ENCODE peak calls at places on chromosomes 6 and 20, in seven cellular contexts. V is mesendoderm, O is IMR-90, A is neuronal stem cell, U is mesenchymal stem cell, P is trophoblast cell, D is H1. H is an unnamed sample.

GRCh38 chr20:6157345-6157744 is 34.5 kb upstream of the FERMT1 start:
- DNase-seq in V (no peak), O (peak; percentile 3), A (no peak), U (no peak), P (no peak), D (no peak), H (no peak)

GRCh38 chr20:49278817-49279676 is 1.2 kb upstream of the ZNFX1 start:
- DNase-seq in V (peak; percentile 17), O (no peak), A (no peak), U (peak; percentile 33), P (no peak), D (no peak), H (no peak)

GRCh38 chr6:167573461-167574215 is 248.8 kb downstream of the TTLL2 start:
- DNase-seq in V (no peak), O (no peak), A (no peak), U (no peak), P (no peak), D (no peak), H (no peak)

GRCh38 chr20:36950432-36951197 is 893 bp downstream of the SAMHD1 start:
- DNase-seq in V (peak; percentile 45), O (peak; percentile 22), A (peak; percentile 15), U (peak; percentile 65), P (no peak), D (no peak), H (peak; percentile 41)

GRCh38 chr6:142842423-142843261 is 102.3 kb downstream of the HIVEP2 start:
- DNase-seq in V (no peak), O (peak; percentile 57), A (no peak), U (peak; percentile 94), P (no peak), D (no peak), H (no peak)

GRCh38 chr20:58618694-58619540 is 32.2 kb upstream of the STX16 start:
- DNase-seq in V (peak; percentile 57), O (peak; percentile 82), A (no peak), U (no peak), P (no peak), D (no peak), H (peak; percentile 72)

GRCh38 chr6:82712826-82713225 is 349.2 kb downstream of the TPBG start:
- DNase-seq in V (peak; percentile 26), O (no peak), A (no peak), U (no peak), P (no peak), D (no peak), H (no peak)

GRCh38 chr6:37860226-37860839 is 40.8 kb downstream of the ZFAND3 start:
- DNase-seq in V (peak; percentile 55), O (peak; percentile 65), A (no peak), U (peak; percentile 64), P (peak; percentile 58), D (no peak), H (no peak)

GRCh38 chr6:159169557-159170332 is 545 bp downstream of the FNDC1 start:
- DNase-seq in V (peak; percentile 90), O (peak; percentile 14), A (peak; percentile 40), U (peak; percentile 30), P (no peak), D (no peak), H (peak; percentile 77)

GRCh38 chr6:13358486-13358885 is 30.1 kb upstream of the TBC1D7 start:
- DNase-seq in V (no peak), O (no peak), A (no peak), U (no peak), P (no peak), D (no peak), H (no peak)

GRCh38 chr20:25061821-25062530 is 4.0 kb upstream of the ACSS1 start:
- DNase-seq in V (no peak), O (no peak), A (no peak), U (no peak), P (no peak), D (no peak), H (no peak)

GRCh38 chr6:54013966-54014365 is 97.3 kb upstream of the MLIP start:
- DNase-seq in V (no peak), O (no peak), A (no peak), U (no peak), P (no peak), D (no peak), H (no peak)

GRCh38 chr6:117706504-117706903 is 31.2 kb downstream of the NUS1 start:
- DNase-seq in V (no peak), O (no peak), A (no peak), U (no peak), P (no peak), D (no peak), H (no peak)

GRCh38 chr6:87661016-87661415 is 41.0 kb downstream of the AKIRIN2 start:
- DNase-seq in V (no peak), O (peak; percentile 55), A (no peak), U (peak; percentile 40), P (no peak), D (no peak), H (no peak)

GRCh38 chr20:57714409-57715267 is 4.8 kb upstream of the PMEPA1 start:
- DNase-seq in V (no peak), O (peak; percentile 69), A (no peak), U (peak; percentile 52), P (no peak), D (no peak), H (no peak)

GRCh38 chr6:24876496-24877465 is 59.0 kb downstream of the RIPOR2 start:
- DNase-seq in V (peak; percentile 96), O (no peak), A (no peak), U (no peak), P (peak; percentile 94), D (peak; percentile 66), H (peak; percentile 91)

GRCh38 chr20:58839991-58840747 is 10.5 kb downstream of the GNAS-AS1 start:
- DNase-seq in V (peak; percentile 36), O (no peak), A (no peak), U (no peak), P (no peak), D (no peak), H (no peak)

GRCh38 chr6:43954311-43955131 is 172.7 kb downstream of the MRPL14 start:
- DNase-seq in V (no peak), O (no peak), A (no peak), U (no peak), P (no peak), D (no peak), H (peak; percentile 23)

GRCh38 chr6:26432622-26433021 is 7.7 kb upstream of the BTN3A3 start:
- DNase-seq in V (no peak), O (peak; percentile 18), A (no peak), U (no peak), P (peak; percentile 2), D (no peak), H (no peak)

GRCh38 chr20:14632906-14633305 is 295.5 kb upstream of the FLRT3 start:
- DNase-seq in V (peak; percentile 39), O (no peak), A (no peak), U (no peak), P (no peak), D (no peak), H (peak; percentile 46)

GRCh38 chr6:127457444-127458064 is 1.6 kb downstream of the KIAA0408 start:
- DNase-seq in V (peak; percentile 10), O (peak; percentile 81), A (no peak), U (peak; percentile 65), P (no peak), D (no peak), H (no peak)

GRCh38 chr6:139879823-139880356 is 505.4 kb upstream of the CITED2 start:
- DNase-seq in V (no peak), O (no peak), A (no peak), U (peak; percentile 19), P (peak; percentile 41), D (no peak), H (no peak)

GRCh38 chr6:139882977-139883728 is 508.7 kb upstream of the CITED2 start:
- DNase-seq in V (peak; percentile 50), O (peak; percentile 51), A (no peak), U (peak; percentile 59), P (no peak), D (no peak), H (no peak)

GRCh38 chr6:139881728-139882211 is 507.3 kb upstream of the CITED2 start:
- DNase-seq in V (peak; percentile 83), O (peak; percentile 53), A (no peak), U (peak; percentile 50), P (no peak), D (no peak), H (peak; percentile 53)

GRCh38 chr6:139882234-139882633 is 507.8 kb upstream of the CITED2 start:
- DNase-seq in V (peak; percentile 51), O (peak; percentile 78), A (no peak), U (peak; percentile 58), P (no peak), D (no peak), H (no peak)

GRCh38 chr6:139881251-139881650 is 506.8 kb upstream of the CITED2 start:
- DNase-seq in V (no peak), O (no peak), A (no peak), U (no peak), P (no peak), D (no peak), H (no peak)
- H3K4me1 ChIP-seq in V (peaks cover 11% of the 10 kb centered on the region), O (peaks cover 13% of the 10 kb centered on the region), A (peaks cover 37% of the 10 kb centered on the region), U (peaks cover 3% of the 10 kb centered on the region), P (peaks cover 3% of the 10 kb centered on the region), D (peaks cover 4% of the 10 kb centered on the region), H (peaks cover 6% of the 10 kb centered on the region)

GRCh38 chr6:105515054-105515453 is 112.2 kb upstream of the PREP start:
- DNase-seq in V (no peak), O (no peak), A (no peak), U (no peak), P (no peak), D (no peak), H (no peak)
- H2BK5ac ChIP-seq in V (no peak overlapping the region), O (no peak overlapping the region), A (no peak overlapping the region), U (no peak overlapping the region), P (no peak overlapping the region), D (no peak overlapping the region), H (no peak overlapping the region)

GRCh38 chr20:41425180-41425884 is 58.7 kb upstream of the EMILIN3 start:
- DNase-seq in V (no peak), O (peak; percentile 22), A (no peak), U (peak; percentile 61), P (no peak), D (no peak), H (no peak)

GRCh38 chr20:41426976-41427375 is 60.4 kb upstream of the EMILIN3 start:
- DNase-seq in V (no peak), O (no peak), A (no peak), U (no peak), P (no peak), D (no peak), H (no peak)

GRCh38 chr20:41427833-41428232 is 61.2 kb upstream of the EMILIN3 start:
- DNase-seq in V (no peak), O (no peak), A (no peak), U (no peak), P (no peak), D (no peak), H (no peak)

GRCh38 chr20:41426361-41426900 is 59.8 kb upstream of the EMILIN3 start:
- DNase-seq in V (no peak), O (no peak), A (no peak), U (no peak), P (no peak), D (no peak), H (no peak)

DNA sequence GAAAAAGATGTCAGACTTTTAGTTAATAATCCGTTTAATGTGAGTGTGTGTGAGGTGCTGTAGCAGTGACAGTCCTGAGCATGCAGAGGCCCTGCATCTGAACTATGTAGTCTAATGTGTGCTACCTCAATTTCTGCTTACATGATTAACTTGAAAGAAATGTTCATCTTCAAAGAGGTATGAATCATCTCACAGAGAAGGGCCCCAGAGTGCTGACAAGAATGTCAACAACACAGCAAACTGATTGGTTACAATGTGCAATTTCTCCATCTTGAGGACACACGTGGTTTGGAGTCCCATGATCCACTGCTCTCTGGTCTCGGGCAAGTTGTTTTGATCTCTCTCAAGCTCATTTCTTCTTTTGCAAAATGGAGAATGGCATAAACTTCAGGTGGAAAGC is 61.7 kb upstream of the EMILIN3 start:
- DNase-seq in V (no peak), O (peak; percentile 86), A (no peak), U (peak; percentile 70), P (peak; percentile 51), D (no peak), H (no peak)
- H2AK5ac ChIP-seq in V (no peak overlapping the region), O (no peak overlapping the region), A (no peak overlapping the region), U (no peak overlapping the region), P (no peak overlapping the region), D (no peak overlapping the region), H (no peak overlapping the region)

GRCh38 chr20:3934628-3935027 is 45.4 kb downstream of the PANK2 start:
- DNase-seq in V (no peak), O (peak; percentile 43), A (no peak), U (no peak), P (no peak), D (no peak), H (no peak)
- H3K4me1 ChIP-seq in V (no peaks in the 10 kb centered on the region), O (peaks cover 12% of the 10 kb centered on the region), A (no peaks in the 10 kb centered on the region), U (peaks cover 23% of the 10 kb centered on the region), P (no peaks in the 10 kb centered on the region), D (no peaks in the 10 kb centered on the region), H (no peaks in the 10 kb centered on the region)

H was measured in H9.